ENCODE peak calls at places on chromosomes 1 and 21, in six cellular contexts. One of them, this sample, is unnamed.

GRCh38 chr1:56934400-56935080 is 31.3 kb downstream of the C8B start:
- DNase-seq in OCI-LY7: no peak
- DNase-seq in aorta: no peak
- DNase-seq in left lung: no peak
- DNase-seq in transverse colon: no peak
- DNase-seq in HFF-Myc: peak; percentile 69
- DNase-seq in this sample: no peak

GRCh38 chr1:61224609-61225008 is 142.2 kb downstream of the NFIA start:
- DNase-seq in HFF-Myc: no peak
- DNase-seq in aorta: no peak
- DNase-seq in OCI-LY7: no peak
- DNase-seq in transverse colon: no peak
- DNase-seq in left lung: no peak
- DNase-seq in this sample: no peak

GRCh38 chr21:41751621-41752020 is 15.2 kb downstream of the RIPK4 start:
- DNase-seq in left lung: no peak
- DNase-seq in aorta: peak; percentile 33
- DNase-seq in OCI-LY7: no peak
- DNase-seq in transverse colon: no peak
- DNase-seq in HFF-Myc: no peak
- DNase-seq in this sample: no peak

GRCh38 chr1:158180741-158181576 is at the start of gene CD1D:
- DNase-seq in transverse colon: peak; percentile 38
- DNase-seq in OCI-LY7: peak; percentile 66
- DNase-seq in HFF-Myc: no peak
- DNase-seq in left lung: peak; percentile 89
- DNase-seq in aorta: peak; percentile 51
- DNase-seq in this sample: peak; percentile 61

GRCh38 chr1:29364101-29364678 is 127.9 kb downstream of the PTPRU start:
- DNase-seq in HFF-Myc: no peak
- DNase-seq in left lung: no peak
- DNase-seq in transverse colon: no peak
- DNase-seq in aorta: no peak
- DNase-seq in OCI-LY7: no peak
- DNase-seq in this sample: no peak

GRCh38 chr1:155607708-155608107 is 2.3 kb upstream of the MSTO1 start:
- DNase-seq in left lung: no peak
- DNase-seq in HFF-Myc: no peak
- DNase-seq in OCI-LY7: peak; percentile 14
- DNase-seq in aorta: no peak
- DNase-seq in transverse colon: no peak
- DNase-seq in this sample: no peak

GRCh38 chr1:19338323-19338762 is 26.2 kb downstream of the SLC66A1 start:
- DNase-seq in transverse colon: no peak
- DNase-seq in left lung: no peak
- DNase-seq in HFF-Myc: no peak
- DNase-seq in OCI-LY7: no peak
- DNase-seq in aorta: no peak
- DNase-seq in this sample: no peak

GRCh38 chr1:94654505-94654904 is 112.9 kb upstream of the F3 start:
- DNase-seq in left lung: no peak
- DNase-seq in HFF-Myc: no peak
- DNase-seq in transverse colon: no peak
- DNase-seq in OCI-LY7: no peak
- DNase-seq in aorta: no peak
- DNase-seq in this sample: no peak

GRCh38 chr21:36429672-36430546 is 44.7 kb downstream of the CHAF1B start:
- DNase-seq in transverse colon: peak; percentile 43
- DNase-seq in aorta: peak; percentile 93
- DNase-seq in HFF-Myc: peak; percentile 97
- DNase-seq in OCI-LY7: no peak
- DNase-seq in left lung: peak; percentile 84
- DNase-seq in this sample: peak; percentile 82

GRCh38 chr21:25127811-25128210 is 479.5 kb downstream of the MRPL39 start:
- DNase-seq in OCI-LY7: no peak
- DNase-seq in transverse colon: no peak
- DNase-seq in aorta: no peak
- DNase-seq in HFF-Myc: no peak
- DNase-seq in left lung: no peak
- DNase-seq in this sample: no peak

GRCh38 chr1:59367269-59368006 is 70.5 kb downstream of the FGGY start:
- DNase-seq in OCI-LY7: no peak
- DNase-seq in HFF-Myc: no peak
- DNase-seq in left lung: no peak
- DNase-seq in transverse colon: peak; percentile 39
- DNase-seq in aorta: peak; percentile 81
- DNase-seq in this sample: peak; percentile 82

GRCh38 chr21:44914176-44914874 is 6.4 kb downstream of the ITGB2 start:
- DNase-seq in aorta: peak; percentile 64
- DNase-seq in OCI-LY7: peak; percentile 69
- DNase-seq in HFF-Myc: no peak
- DNase-seq in left lung: peak; percentile 91
- DNase-seq in transverse colon: peak; percentile 51
- DNase-seq in this sample: no peak

GRCh38 chr1:113058861-113059441 is 14.0 kb upstream of the LRIG2 start:
- DNase-seq in transverse colon: no peak
- DNase-seq in left lung: no peak
- DNase-seq in aorta: no peak
- DNase-seq in HFF-Myc: no peak
- DNase-seq in OCI-LY7: no peak
- DNase-seq in this sample: no peak

GRCh38 chr1:98963359-98963758 is 41.3 kb downstream of the PLPPR5 start:
- DNase-seq in OCI-LY7: no peak
- DNase-seq in HFF-Myc: no peak
- DNase-seq in left lung: no peak
- DNase-seq in transverse colon: no peak
- DNase-seq in aorta: no peak
- DNase-seq in this sample: no peak

GRCh38 chr1:209382701-209383100 is 200.8 kb upstream of the CAMK1G start:
- DNase-seq in OCI-LY7: no peak
- DNase-seq in HFF-Myc: no peak
- DNase-seq in transverse colon: no peak
- DNase-seq in left lung: no peak
- DNase-seq in aorta: no peak
- DNase-seq in this sample: no peak

GRCh38 chr1:238484121-238484520 is 593.4 kb upstream of the ZP4 start:
- DNase-seq in HFF-Myc: no peak
- DNase-seq in left lung: no peak
- DNase-seq in OCI-LY7: no peak
- DNase-seq in transverse colon: no peak
- DNase-seq in aorta: no peak
- DNase-seq in this sample: no peak

GRCh38 chr1:182370532-182370931 is 21.1 kb downstream of the GLUL start:
- DNase-seq in left lung: no peak
- DNase-seq in transverse colon: no peak
- DNase-seq in HFF-Myc: no peak
- DNase-seq in aorta: no peak
- DNase-seq in OCI-LY7: no peak
- DNase-seq in this sample: no peak

DNA sequence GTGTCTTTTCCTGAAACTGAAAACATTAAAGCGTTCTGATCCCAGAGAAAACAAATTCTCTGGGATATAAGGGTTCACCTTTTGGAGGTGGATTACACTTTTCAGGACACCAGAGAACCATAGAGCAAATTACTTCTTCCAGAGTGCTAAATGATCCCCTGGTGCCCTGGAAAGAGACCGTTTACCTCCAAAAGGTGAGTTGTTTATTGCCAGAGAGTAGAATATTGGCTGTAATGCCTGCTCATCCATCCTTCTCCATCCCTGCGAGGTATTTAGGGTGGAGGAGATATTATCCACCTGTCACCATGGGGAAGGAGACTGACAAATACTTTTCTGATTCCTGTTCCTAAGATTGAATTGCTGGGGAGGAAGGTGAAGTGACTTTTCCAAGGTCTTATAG is 30.4 kb downstream of the PBX1 start:
- DNase-seq in OCI-LY7: no peak
- DNase-seq in left lung: no peak
- DNase-seq in transverse colon: no peak
- DNase-seq in HFF-Myc: no peak
- DNase-seq in aorta: no peak
- DNase-seq in this sample: no peak
- H3K4me3 ChIP-seq in OCI-LY7: no peak overlapping the region
- H3K4me3 ChIP-seq in left lung: no peak overlapping the region
- H3K4me3 ChIP-seq in transverse colon: no peak overlapping the region
- H3K4me3 ChIP-seq in HFF-Myc: no peak overlapping the region
- H3K4me3 ChIP-seq in aorta: no peak overlapping the region
- H3K4me3 ChIP-seq in this sample: peak overlapping the region; percentile 34

DNA sequence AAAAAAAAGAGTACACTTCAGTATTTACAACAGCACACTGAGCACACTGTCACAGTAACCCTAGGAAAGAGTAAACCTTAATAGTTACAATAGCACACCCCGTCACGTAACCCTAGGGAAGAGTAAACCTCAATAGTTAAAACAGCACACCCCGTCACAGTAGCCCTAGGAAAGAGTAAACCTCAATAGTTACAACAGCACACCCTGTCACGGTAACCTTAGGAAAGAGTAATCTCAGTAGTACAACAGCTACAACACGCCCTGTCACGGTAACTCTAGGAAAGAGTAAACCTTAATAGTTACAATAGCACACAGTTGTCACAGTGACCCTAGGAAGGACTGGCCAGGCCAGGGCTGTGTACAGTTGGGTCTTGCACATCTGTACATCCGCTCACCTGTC is 3.0 kb downstream of the CDK11A start:
- DNase-seq in transverse colon: no peak
- DNase-seq in aorta: no peak
- DNase-seq in left lung: no peak
- DNase-seq in OCI-LY7: no peak
- DNase-seq in HFF-Myc: no peak
- DNase-seq in this sample: no peak
- H3K4me3 ChIP-seq in transverse colon: no peak overlapping the region
- H3K4me3 ChIP-seq in aorta: no peak overlapping the region
- H3K4me3 ChIP-seq in left lung: no peak overlapping the region
- H3K4me3 ChIP-seq in OCI-LY7: no peak overlapping the region
- H3K4me3 ChIP-seq in HFF-Myc: no peak overlapping the region
- H3K4me3 ChIP-seq in this sample: no peak overlapping the region

GRCh38 chr21:39073717-39074116 is 109.5 kb downstream of the PSMG1 start:
- DNase-seq in HFF-Myc: no peak
- DNase-seq in aorta: peak; percentile 68
- DNase-seq in OCI-LY7: no peak
- DNase-seq in transverse colon: no peak
- DNase-seq in left lung: no peak
- DNase-seq in this sample: no peak
- H3K4me3 ChIP-seq in HFF-Myc: no peak overlapping the region
- H3K4me3 ChIP-seq in aorta: no peak overlapping the region
- H3K4me3 ChIP-seq in OCI-LY7: no peak overlapping the region
- H3K4me3 ChIP-seq in transverse colon: no peak overlapping the region
- H3K4me3 ChIP-seq in left lung: no peak overlapping the region
- H3K4me3 ChIP-seq in this sample: no peak overlapping the region

DNA sequence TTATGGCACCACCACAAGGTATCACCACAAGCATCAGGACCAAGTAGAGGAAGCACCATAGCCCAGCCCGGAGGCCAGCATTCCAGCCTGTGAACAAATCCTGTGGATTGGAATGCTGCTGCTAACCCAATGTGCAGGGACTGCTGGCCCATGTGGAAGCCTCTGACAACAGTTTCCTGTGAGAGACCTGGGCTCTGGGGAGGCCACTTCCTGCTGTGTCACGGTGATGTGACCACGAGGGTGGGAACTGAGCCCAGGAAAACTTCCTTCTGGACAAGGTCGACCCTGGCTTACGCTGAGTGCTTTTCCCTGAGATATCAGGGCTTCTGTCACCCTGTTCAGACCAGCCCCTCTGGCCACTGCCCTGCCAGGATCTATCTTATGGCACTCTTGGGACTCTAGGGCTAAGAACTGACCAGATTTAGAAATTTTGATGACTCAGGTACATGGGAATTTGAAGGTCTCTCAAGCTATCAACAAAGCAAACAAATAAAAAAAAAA is 88.3 kb upstream of the NGF start:
- DNase-seq in left lung: no peak
- DNase-seq in transverse colon: no peak
- DNase-seq in OCI-LY7: no peak
- DNase-seq in aorta: peak; percentile 92
- DNase-seq in HFF-Myc: peak; percentile 57
- DNase-seq in this sample: no peak
- H3K4me3 ChIP-seq in left lung: no peak overlapping the region
- H3K4me3 ChIP-seq in transverse colon: no peak overlapping the region
- H3K4me3 ChIP-seq in OCI-LY7: no peak overlapping the region
- H3K4me3 ChIP-seq in aorta: no peak overlapping the region
- H3K4me3 ChIP-seq in HFF-Myc: no peak overlapping the region
- H3K4me3 ChIP-seq in this sample: no peak overlapping the region

GRCh38 chr1:75135829-75136142 is 1.6 kb downstream of the LHX8 start:
- DNase-seq in left lung: no peak
- DNase-seq in aorta: no peak
- DNase-seq in HFF-Myc: no peak
- DNase-seq in transverse colon: no peak
- DNase-seq in OCI-LY7: no peak
- DNase-seq in this sample: no peak

GRCh38 chr1:75132421-75133381 is 1.5 kb upstream of the LHX8 start:
- DNase-seq in left lung: peak; percentile 29
- DNase-seq in aorta: no peak
- DNase-seq in OCI-LY7: no peak
- DNase-seq in transverse colon: no peak
- DNase-seq in HFF-Myc: no peak
- DNase-seq in this sample: no peak

GRCh38 chr1:75134656-75134938 is 409 bp downstream of the LHX8 start:
- DNase-seq in transverse colon: no peak
- DNase-seq in OCI-LY7: no peak
- DNase-seq in HFF-Myc: no peak
- DNase-seq in aorta: no peak
- DNase-seq in left lung: peak; percentile 33
- DNase-seq in this sample: no peak

GRCh38 chr1:75134939-75135828 is 996 bp downstream of the LHX8 start:
- DNase-seq in left lung: peak; percentile 72
- DNase-seq in OCI-LY7: no peak
- DNase-seq in aorta: no peak
- DNase-seq in transverse colon: no peak
- DNase-seq in HFF-Myc: no peak
- DNase-seq in this sample: no peak

GRCh38 chr1:75133754-75134655 is at the start of gene LHX8:
- DNase-seq in left lung: no peak
- DNase-seq in aorta: no peak
- DNase-seq in HFF-Myc: no peak
- DNase-seq in OCI-LY7: no peak
- DNase-seq in transverse colon: no peak
- DNase-seq in this sample: no peak
- H3K4me3 ChIP-seq in left lung: peak within 1 kb of the TSS; percentile 23
- H3K4me3 ChIP-seq in aorta: no peak within 1 kb of the TSS
- H3K4me3 ChIP-seq in HFF-Myc: no peak within 1 kb of the TSS
- H3K4me3 ChIP-seq in OCI-LY7: no peak within 1 kb of the TSS
- H3K4me3 ChIP-seq in transverse colon: no peak within 1 kb of the TSS
- H3K4me3 ChIP-seq in this sample: peak within 1 kb of the TSS; percentile 13

GRCh38 chr1:145826030-145826429 is 2.0 kb downstream of the POLR3C start:
- DNase-seq in transverse colon: no peak
- DNase-seq in HFF-Myc: no peak
- DNase-seq in OCI-LY7: no peak
- DNase-seq in aorta: no peak
- DNase-seq in left lung: no peak
- DNase-seq in this sample: no peak
- H3K4me3 ChIP-seq in transverse colon: no peak overlapping the region
- H3K4me3 ChIP-seq in HFF-Myc: no peak overlapping the region
- H3K4me3 ChIP-seq in OCI-LY7: peak overlapping the region; percentile 89
- H3K4me3 ChIP-seq in aorta: no peak overlapping the region
- H3K4me3 ChIP-seq in left lung: no peak overlapping the region
- H3K4me3 ChIP-seq in this sample: no peak overlapping the region